ENCODE peak calls at places on chromosomes 12 and 14, in seven cellular contexts. One of them, this sample, is unnamed.

GRCh38 chr12:49964849-49965624 is 3.4 kb downstream of the AQP5 start:
- DNase-seq in nucleus accumbens: no peak
- DNase-seq in pons: no peak
- DNase-seq in HFFc6: no peak
- DNase-seq in CD8-positive, alpha-beta T cell: no peak
- DNase-seq in erythroblast: no peak
- DNase-seq in choroid plexus epithelial cell: no peak
- DNase-seq in this sample: peak

GRCh38 chr12:51592034-51592705 is 1.1 kb downstream of the SCN8A start:
- DNase-seq in nucleus accumbens: no peak
- DNase-seq in pons: no peak
- DNase-seq in HFFc6: peak
- DNase-seq in CD8-positive, alpha-beta T cell: no peak
- DNase-seq in erythroblast: no peak
- DNase-seq in choroid plexus epithelial cell: no peak
- DNase-seq in this sample: no peak

GRCh38 chr14:95515523-95516517 is 630 bp downstream of the SYNE3 start:
- DNase-seq in nucleus accumbens: no peak
- DNase-seq in pons: peak
- DNase-seq in HFFc6: peak
- DNase-seq in CD8-positive, alpha-beta T cell: peak
- DNase-seq in erythroblast: peak
- DNase-seq in choroid plexus epithelial cell: peak
- DNase-seq in this sample: peak

GRCh38 chr12:124774462-124775167 is 89.0 kb downstream of the SCARB1 start:
- DNase-seq in nucleus accumbens: no peak
- DNase-seq in pons: peak
- DNase-seq in HFFc6: peak
- DNase-seq in CD8-positive, alpha-beta T cell: no peak
- DNase-seq in erythroblast: no peak
- DNase-seq in choroid plexus epithelial cell: peak
- DNase-seq in this sample: peak

GRCh38 chr12:65464930-65465329 is 186.4 kb downstream of the MSRB3 start:
- DNase-seq in nucleus accumbens: no peak
- DNase-seq in pons: no peak
- DNase-seq in HFFc6: peak
- DNase-seq in CD8-positive, alpha-beta T cell: no peak
- DNase-seq in erythroblast: no peak
- DNase-seq in choroid plexus epithelial cell: peak
- DNase-seq in this sample: no peak

GRCh38 chr12:93247313-93248057 is 130.2 kb upstream of the NUDT4 start:
- DNase-seq in nucleus accumbens: no peak
- DNase-seq in pons: no peak
- DNase-seq in HFFc6: no peak
- DNase-seq in CD8-positive, alpha-beta T cell: no peak
- DNase-seq in erythroblast: no peak
- DNase-seq in choroid plexus epithelial cell: peak
- DNase-seq in this sample: no peak

GRCh38 chr12:45166056-45166455 is 49.8 kb upstream of the ANO6 start:
- DNase-seq in nucleus accumbens: no peak
- DNase-seq in pons: no peak
- DNase-seq in HFFc6: peak
- DNase-seq in CD8-positive, alpha-beta T cell: no peak
- DNase-seq in erythroblast: no peak
- DNase-seq in choroid plexus epithelial cell: no peak
- DNase-seq in this sample: no peak

GRCh38 chr12:7797698-7798398 is 8.6 kb downstream of the NANOG start:
- DNase-seq in nucleus accumbens: no peak
- DNase-seq in pons: no peak
- DNase-seq in HFFc6: no peak
- DNase-seq in CD8-positive, alpha-beta T cell: no peak
- DNase-seq in erythroblast: no peak
- DNase-seq in choroid plexus epithelial cell: peak
- DNase-seq in this sample: no peak

GRCh38 chr12:63930971-63931370 is 86.5 kb downstream of the SRGAP1 start:
- DNase-seq in nucleus accumbens: no peak
- DNase-seq in pons: no peak
- DNase-seq in HFFc6: peak
- DNase-seq in CD8-positive, alpha-beta T cell: no peak
- DNase-seq in erythroblast: no peak
- DNase-seq in choroid plexus epithelial cell: peak
- DNase-seq in this sample: no peak

GRCh38 chr12:130437555-130438242 is 100.0 kb downstream of the PIWIL1 start:
- DNase-seq in nucleus accumbens: no peak
- DNase-seq in pons: no peak
- DNase-seq in HFFc6: no peak
- DNase-seq in CD8-positive, alpha-beta T cell: no peak
- DNase-seq in erythroblast: no peak
- DNase-seq in choroid plexus epithelial cell: no peak
- DNase-seq in this sample: no peak

GRCh38 chr14:74955229-74955999 is at the start of gene PGF:
- DNase-seq in nucleus accumbens: no peak
- DNase-seq in pons: no peak
- DNase-seq in HFFc6: no peak
- DNase-seq in CD8-positive, alpha-beta T cell: no peak
- DNase-seq in erythroblast: peak
- DNase-seq in choroid plexus epithelial cell: peak
- DNase-seq in this sample: no peak

GRCh38 chr14:89190779-89191513 is 226.1 kb downstream of the FOXN3 start:
- DNase-seq in nucleus accumbens: no peak
- DNase-seq in pons: peak
- DNase-seq in HFFc6: no peak
- DNase-seq in CD8-positive, alpha-beta T cell: no peak
- DNase-seq in erythroblast: no peak
- DNase-seq in choroid plexus epithelial cell: no peak
- DNase-seq in this sample: no peak

GRCh38 chr12:108803428-108804105 is 53.8 kb downstream of the SSH1 start:
- DNase-seq in nucleus accumbens: peak
- DNase-seq in pons: peak
- DNase-seq in HFFc6: peak
- DNase-seq in CD8-positive, alpha-beta T cell: peak
- DNase-seq in erythroblast: peak
- DNase-seq in choroid plexus epithelial cell: peak
- DNase-seq in this sample: peak

GRCh38 chr12:51238037-51238509 is 553 bp upstream of the DAZAP2 start:
- DNase-seq in nucleus accumbens: no peak
- DNase-seq in pons: no peak
- DNase-seq in HFFc6: no peak
- DNase-seq in CD8-positive, alpha-beta T cell: no peak
- DNase-seq in erythroblast: no peak
- DNase-seq in choroid plexus epithelial cell: peak
- DNase-seq in this sample: no peak

GRCh38 chr12:106764738-106765137 is 9.7 kb upstream of the RIC8B start:
- DNase-seq in nucleus accumbens: no peak
- DNase-seq in pons: peak
- DNase-seq in HFFc6: no peak
- DNase-seq in CD8-positive, alpha-beta T cell: no peak
- DNase-seq in erythroblast: no peak
- DNase-seq in choroid plexus epithelial cell: peak
- DNase-seq in this sample: no peak

GRCh38 chr14:51520087-51520486 is 131.6 kb upstream of the FRMD6 start:
- DNase-seq in nucleus accumbens: no peak
- DNase-seq in pons: no peak
- DNase-seq in HFFc6: peak
- DNase-seq in CD8-positive, alpha-beta T cell: no peak
- DNase-seq in erythroblast: no peak
- DNase-seq in choroid plexus epithelial cell: peak
- DNase-seq in this sample: no peak

GRCh38 chr12:8553088-8553627 is 12.5 kb upstream of the CLEC4E start:
- DNase-seq in nucleus accumbens: no peak
- DNase-seq in pons: no peak
- DNase-seq in HFFc6: no peak
- DNase-seq in CD8-positive, alpha-beta T cell: no peak
- DNase-seq in erythroblast: no peak
- DNase-seq in choroid plexus epithelial cell: no peak
- DNase-seq in this sample: peak

GRCh38 chr12:53575502-53576264 is 50.5 kb downstream of the ATF7 start:
- DNase-seq in nucleus accumbens: no peak
- DNase-seq in pons: no peak
- DNase-seq in HFFc6: peak
- DNase-seq in CD8-positive, alpha-beta T cell: no peak
- DNase-seq in erythroblast: peak
- DNase-seq in choroid plexus epithelial cell: peak
- DNase-seq in this sample: peak

GRCh38 chr14:91996951-91997371 is 42.9 kb downstream of the TRIP11 start:
- DNase-seq in nucleus accumbens: no peak
- DNase-seq in pons: peak
- DNase-seq in HFFc6: peak
- DNase-seq in CD8-positive, alpha-beta T cell: no peak
- DNase-seq in erythroblast: peak
- DNase-seq in choroid plexus epithelial cell: peak
- DNase-seq in this sample: peak

GRCh38 chr12:13097526-13097925 is 5.9 kb downstream of the GSG1 start:
- DNase-seq in nucleus accumbens: no peak
- DNase-seq in pons: peak
- DNase-seq in HFFc6: no peak
- DNase-seq in CD8-positive, alpha-beta T cell: no peak
- DNase-seq in erythroblast: no peak
- DNase-seq in choroid plexus epithelial cell: no peak
- DNase-seq in this sample: no peak